ENCODE peak calls at places on chromosomes 1 and 21, in five cellular contexts. H is cardiac muscle cell, N is brain microvascular endothelial cell, I is foreskin fibroblast, L is HFF-Myc. E is an unnamed sample.

GRCh38 chr1:59298710-59299346 is 1.9 kb downstream of the FGGY start:
- DNase-seq in N (no peak), H (no peak), L (no peak), I (peak), E (peak)

GRCh38 chr1:199909137-199909536 is 118.4 kb upstream of the NR5A2 start:
- DNase-seq in L (no peak), N (no peak), H (peak), I (no peak), E (peak)

GRCh38 chr1:150820710-150821521 is 12.9 kb upstream of the CTSK start:
- DNase-seq in L (no peak), I (peak), H (peak), N (peak), E (no peak)

GRCh38 chr1:211741799-211742198 is 66.4 kb upstream of the NEK2 start:
- DNase-seq in I (peak), N (no peak), L (no peak), H (no peak), E (no peak)

GRCh38 chr1:113153116-113153803 is 80.3 kb downstream of the LRIG2 start:
- DNase-seq in L (no peak), I (peak), N (no peak), H (peak), E (no peak)

GRCh38 chr1:152110860-152111514 is 4.3 kb downstream of the TCHH start:
- DNase-seq in I (peak), N (peak), H (peak), L (no peak), E (peak)

GRCh38 chr1:61674221-61674620 is 50.7 kb downstream of the TM2D1 start:
- DNase-seq in H (no peak), L (no peak), N (peak), I (peak), E (no peak)

GRCh38 chr1:173222149-173223030 is 15.3 kb upstream of the TNFSF4 start:
- DNase-seq in H (no peak), I (no peak), N (no peak), L (no peak), E (no peak)

GRCh38 chr1:230080834-230081233 is 13.8 kb downstream of the GALNT2 start:
- DNase-seq in N (no peak), L (no peak), I (no peak), H (no peak), E (no peak)

GRCh38 chr1:232884262-232884661 is 66.1 kb upstream of the NTPCR start:
- DNase-seq in I (no peak), N (peak), L (no peak), H (no peak), E (peak)

GRCh38 chr1:244970236-244970652 is 105.9 kb upstream of the HNRNPU start:
- DNase-seq in L (peak), I (peak), N (peak), H (peak), E (peak)

GRCh38 chr1:115114308-115114707 is 25.0 kb upstream of the TSPAN2 start:
- DNase-seq in H (peak), I (no peak), L (no peak), N (no peak), E (no peak)

GRCh38 chr1:176789571-176790090 is 326.7 kb downstream of the PAPPA2 start:
- DNase-seq in N (no peak), I (peak), L (no peak), H (no peak), E (peak)

GRCh38 chr1:117653732-117654484 is 48.1 kb downstream of the TENT5C start:
- DNase-seq in L (no peak), I (no peak), H (no peak), N (no peak), E (no peak)

GRCh38 chr1:54884768-54885167 is 2.2 kb downstream of the DHCR24 start:
- DNase-seq in L (no peak), H (no peak), I (no peak), N (no peak), E (no peak)

GRCh38 chr1:46592846-46593245 is 11.2 kb downstream of the MKNK1 start:
- DNase-seq in I (no peak), N (no peak), H (no peak), L (no peak), E (no peak)

GRCh38 chr1:156293895-156294294 is 1.6 kb downstream of the GLMP start:
- DNase-seq in I (no peak), L (no peak), H (no peak), N (no peak), E (no peak)

GRCh38 chr1:186643600-186643999 is 36.6 kb downstream of the PTGS2 start:
- DNase-seq in L (no peak), I (peak), N (peak), H (peak), E (peak)

GRCh38 chr1:92446990-92447681 is 39.6 kb downstream of the GFI1 start:
- DNase-seq in L (no peak), N (peak), I (no peak), H (peak), E (no peak)

GRCh38 chr1:27862671-27863551 is 9.4 kb upstream of the THEMIS2 start:
- DNase-seq in H (peak), I (peak), N (peak), L (peak), E (peak)

GRCh38 chr1:202074985-202075773 is 47.5 kb upstream of the GPR37L1 start:
- DNase-seq in N (no peak), H (no peak), I (no peak), L (no peak), E (no peak)

GRCh38 chr1:23742670-23743286 is 493 bp upstream of the ELOA start:
- DNase-seq in N (no peak), H (peak), L (no peak), I (peak), E (peak)

GRCh38 chr1:10751561-10752085 is 44.8 kb downstream of the CASZ1 start:
- DNase-seq in I (no peak), N (no peak), L (no peak), H (no peak), E (no peak)

GRCh38 chr1:9242338-9242969 is 7.9 kb downstream of the H6PD start:
- DNase-seq in H (peak), I (peak), L (no peak), N (no peak), E (peak)

GRCh38 chr1:155984341-155984740 is 6.0 kb upstream of the ARHGEF2 start:
- DNase-seq in I (no peak), L (no peak), H (no peak), N (no peak), E (no peak)

GRCh38 chr1:8004803-8005573 is 21.1 kb downstream of the ERRFI1 start:
- DNase-seq in H (peak), N (peak), I (peak), L (peak), E (peak)

GRCh38 chr1:225677350-225678124 is 24.6 kb upstream of the ENAH start:
- DNase-seq in H (no peak), L (no peak), I (no peak), N (no peak), E (no peak)

GRCh38 chr21:26840912-26841311 is 4.3 kb downstream of the ADAMTS1 start:
- DNase-seq in N (peak), L (no peak), H (peak), I (peak), E (peak)

GRCh38 chr1:101366513-101367215 is 129.8 kb downstream of the S1PR1 start:
- DNase-seq in L (peak), N (no peak), I (peak), H (peak), E (peak)

GRCh38 chr1:110234691-110235090 is 24.6 kb downstream of the KCNC4 start:
- DNase-seq in I (peak), L (no peak), N (no peak), H (no peak), E (no peak)

GRCh38 chr1:214008347-214008746 is 20.6 kb downstream of the PROX1 start:
- DNase-seq in H (no peak), N (no peak), I (no peak), L (no peak), E (no peak)

GRCh38 chr1:232553050-232553754 is 76.7 kb downstream of the SIPA1L2 start:
- DNase-seq in I (peak), L (peak), N (peak), H (peak), E (no peak)

GRCh38 chr1:161725888-161726630 is 4.7 kb downstream of the FCRLB start:
- DNase-seq in L (no peak), I (peak), N (peak), H (peak), E (peak)

GRCh38 chr1:89781494-89782126 is 39.2 kb upstream of the LRRC8D start:
- DNase-seq in H (peak), N (no peak), I (no peak), L (no peak), E (no peak)

GRCh38 chr1:1063945-1064831 is 9.9 kb downstream of the RNF223 start:
- DNase-seq in N (peak), L (peak), H (peak), I (peak), E (peak)

GRCh38 chr1:234214129-234214910 is 158.9 kb upstream of the COA6 start:
- DNase-seq in H (peak), N (no peak), I (no peak), L (no peak), E (peak)

GRCh38 chr1:226662704-226663326 is 76.3 kb downstream of the ITPKB start:
- DNase-seq in L (peak), I (peak), N (peak), H (peak), E (peak)

GRCh38 chr1:162993866-162994265 is 75.3 kb upstream of the RGS4 start:
- DNase-seq in H (no peak), I (peak), L (no peak), N (no peak), E (peak)

GRCh38 chr1:182589520-182589919 is 464 bp upstream of the RNASEL start:
- DNase-seq in I (no peak), H (no peak), N (no peak), L (no peak), E (no peak)
- H3K4me3 ChIP-seq in I (no peak), H (no peak), N (no peak), L (peak), E (no peak)

GRCh38 chr1:166730299-166730888 is 108.9 kb upstream of the POGK start:
- DNase-seq in L (no peak), I (no peak), N (peak), H (no peak), E (peak)
- TF ChIP-seq CTCF in L (no peak), I (no peak), N (no peak), H (no peak), E (no peak)

GRCh38 chr1:109161836-109162606 is 48.1 kb downstream of the ELAPOR1 start:
- DNase-seq in L (no peak), H (peak), N (peak), I (peak), E (peak)
- H3K4me3 ChIP-seq in L (no peak), H (no peak), N (no peak), I (peak), E (peak)

GRCh38 chr1:84382127-84382526 is 16.2 kb upstream of the DNASE2B start:
- DNase-seq in I (peak), H (peak), L (no peak), N (peak), E (no peak)

GRCh38 chr1:84386716-84387479 is 11.4 kb upstream of the DNASE2B start:
- DNase-seq in N (peak), H (no peak), I (peak), L (no peak), E (no peak)

GRCh38 chr1:84385347-84385746 is 12.9 kb upstream of the DNASE2B start:
- DNase-seq in H (no peak), N (no peak), I (no peak), L (no peak), E (no peak)

GRCh38 chr1:84390231-84390630 is 8.1 kb upstream of the DNASE2B start:
- DNase-seq in N (no peak), I (peak), H (no peak), L (no peak), E (no peak)

DNA sequence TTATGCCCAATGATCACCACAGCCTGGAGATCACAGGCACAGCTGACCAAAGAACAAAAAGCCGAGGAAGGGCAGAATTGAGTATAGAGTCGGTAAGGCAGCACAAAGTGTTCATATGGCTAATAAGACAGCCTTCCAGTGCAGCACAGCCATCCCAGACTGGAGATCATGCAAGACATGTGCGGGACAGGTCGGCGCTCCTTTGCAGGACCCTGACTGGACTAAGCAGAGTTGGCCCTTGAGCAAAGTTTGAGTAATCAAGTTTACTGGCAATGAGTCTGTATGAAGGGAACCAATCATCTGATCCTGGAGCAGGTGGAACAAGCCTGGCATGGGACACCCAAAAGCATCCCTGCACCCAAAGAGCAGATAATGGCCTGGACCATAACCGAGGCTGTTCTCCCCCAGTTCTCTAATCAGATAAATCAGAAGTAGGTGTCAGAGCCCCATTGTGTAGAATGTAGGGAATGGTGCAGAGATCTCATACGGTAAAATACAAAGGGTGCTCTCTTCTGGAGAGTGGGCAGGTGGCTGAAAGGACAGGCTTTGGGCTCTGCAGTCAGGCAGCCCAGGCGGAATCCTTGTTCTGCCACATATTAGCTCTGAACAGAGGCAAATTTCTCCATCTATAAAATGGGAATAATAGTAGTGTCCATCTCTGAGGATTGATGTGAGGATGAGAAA is 10.7 kb upstream of the DNASE2B start:
- DNase-seq in N (no peak), H (no peak), I (no peak), L (no peak), E (no peak)
- TF ChIP-seq CTCF in N (peak), H (no peak), I (no peak), L (peak), E (peak)

GRCh38 chr21:16342932-16343331 is 613.1 kb downstream of the USP25 start:
- DNase-seq in I (no peak), H (no peak), N (no peak), L (no peak), E (no peak)

GRCh38 chr21:16345757-16346156 is 616.0 kb downstream of the USP25 start:
- DNase-seq in H (no peak), I (no peak), N (no peak), L (no peak), E (no peak)

GRCh38 chr21:16343776-16344175 is 614.0 kb downstream of the USP25 start:
- DNase-seq in I (no peak), H (no peak), N (no peak), L (no peak), E (no peak)

DNA sequence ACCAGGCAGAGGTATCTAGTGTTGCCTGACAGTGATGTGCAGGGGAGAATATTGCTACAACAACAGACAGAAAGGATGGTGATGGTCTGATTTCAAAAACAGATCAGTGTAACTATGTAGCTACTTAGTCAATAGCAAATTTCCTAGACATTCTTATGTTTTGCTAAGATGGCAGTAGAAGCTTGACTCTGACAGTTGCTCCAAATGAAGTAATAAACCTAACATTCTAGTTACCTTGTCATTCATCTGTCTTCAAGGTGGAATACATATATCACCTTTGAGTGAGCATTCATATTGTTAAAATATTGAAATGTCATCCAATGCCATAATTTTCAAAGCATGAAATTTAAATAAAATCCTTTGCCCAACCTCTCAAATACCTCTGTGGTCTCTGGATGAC is 617.4 kb downstream of the USP25 start:
- DNase-seq in I (no peak), N (no peak), H (no peak), L (no peak), E (no peak)
- H3K4me3 ChIP-seq in I (no peak), N (no peak), H (no peak), L (no peak), E (no peak)

GRCh38 chr1:6785721-6786505 is 659 bp downstream of the CAMTA1 start:
- DNase-seq in H (peak), I (peak), L (no peak), N (no peak), E (peak)
- TF ChIP-seq CTCF in H (no peak), I (no peak), L (peak), N (peak), E (no peak)

GRCh38 chr1:35886606-35887431 is 3.8 kb downstream of the AGO1 start:
- DNase-seq in H (peak), L (no peak), N (no peak), I (no peak), E (no peak)

GRCh38 chr1:35884934-35885333 is 1.9 kb downstream of the AGO1 start:
- DNase-seq in H (no peak), N (no peak), L (no peak), I (no peak), E (no peak)

GRCh38 chr1:35888255-35888654 is 5.2 kb downstream of the AGO1 start:
- DNase-seq in H (no peak), I (no peak), N (no peak), L (no peak), E (no peak)

GRCh38 chr1:35887508-35887907 is 4.5 kb downstream of the AGO1 start:
- DNase-seq in N (no peak), L (no peak), I (no peak), H (no peak), E (no peak)

DNA sequence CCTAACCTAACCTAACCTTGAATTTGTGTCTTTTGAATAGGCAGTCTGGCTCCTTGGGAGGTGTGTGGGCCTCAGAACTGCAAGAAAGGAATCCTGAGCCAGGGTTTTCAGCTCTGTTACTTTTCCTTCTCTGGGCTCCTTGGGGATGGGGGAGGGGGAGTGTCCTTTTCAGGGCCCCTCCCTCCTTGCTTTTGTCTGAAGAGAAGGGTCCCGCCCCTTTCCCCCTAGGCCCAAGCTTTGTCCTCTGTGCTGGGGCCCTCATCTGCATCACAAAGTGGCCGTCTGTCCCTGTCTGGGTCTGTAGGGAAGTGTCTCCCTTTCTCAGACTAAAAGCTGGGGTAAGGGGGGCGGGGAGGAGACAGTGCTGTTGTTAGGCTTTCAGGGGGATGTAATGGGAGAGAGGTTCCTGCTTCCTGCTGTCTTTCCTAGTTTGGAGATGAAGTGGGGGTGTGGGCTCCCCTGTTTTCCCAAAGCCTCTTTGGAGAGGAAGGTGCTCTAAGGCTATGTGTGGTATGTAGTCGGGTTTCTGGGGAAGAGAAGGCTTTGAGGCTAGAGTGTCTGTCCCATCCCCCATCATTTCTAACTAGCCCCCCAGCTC is 3.1 kb downstream of the AGO1 start:
- DNase-seq in H (peak), N (no peak), I (peak), L (no peak), E (no peak)
- H3K4me3 ChIP-seq in H (no peak), N (no peak), I (no peak), L (no peak), E (no peak)

DNA sequence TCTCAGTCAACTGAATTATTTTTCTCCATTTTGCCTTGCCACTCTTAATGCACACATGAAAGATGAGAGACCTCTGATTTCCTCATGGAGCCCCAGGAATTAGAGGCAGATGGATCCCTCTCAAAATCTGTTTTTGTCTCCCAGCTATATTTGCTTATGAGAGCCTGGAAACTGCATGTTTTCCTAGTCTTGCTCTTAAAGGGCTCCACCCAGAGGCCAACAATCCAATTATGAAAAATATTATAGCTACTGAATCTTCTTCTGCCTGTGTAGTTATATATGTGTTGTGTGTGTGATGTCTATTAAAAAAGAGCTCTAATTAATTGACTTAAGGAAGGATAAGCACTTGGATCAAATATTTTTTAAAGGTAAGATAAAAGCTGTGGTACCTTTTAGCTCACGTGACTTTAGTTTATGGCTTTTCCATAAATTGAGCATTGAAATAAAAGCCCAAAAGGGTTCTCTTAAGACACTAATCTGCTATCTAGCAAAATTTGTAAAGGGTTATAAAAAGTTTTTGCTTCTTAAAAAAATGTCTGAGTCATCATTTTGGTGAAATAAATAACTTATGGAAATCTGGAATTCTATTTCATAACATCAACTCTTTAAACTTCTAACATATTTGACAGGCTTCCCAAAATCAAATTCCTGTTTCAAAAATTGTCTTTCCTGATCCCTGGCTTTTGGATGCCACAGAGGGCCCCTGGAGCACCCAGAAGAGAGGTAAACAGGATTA is 31.2 kb upstream of the TSPEAR start:
- DNase-seq in I (peak), L (no peak), N (no peak), H (peak), E (no peak)
- TF ChIP-seq CTCF in I (peak), L (peak), N (peak), H (peak), E (peak)

GRCh38 chr1:34792424-34792823 is 375 bp upstream of the GJA4 start:
- DNase-seq in H (no peak), I (no peak), L (no peak), N (no peak), E (no peak)
- H3K4me3 ChIP-seq in H (no peak), I (no peak), L (no peak), N (no peak), E (no peak)

GRCh38 chr1:194568610-194569009 is 1382.2 kb upstream of the B3GALT2 start:
- DNase-seq in I (peak), H (no peak), N (peak), L (no peak), E (no peak)
- TF ChIP-seq CTCF in I (no peak), H (no peak), N (peak), L (no peak), E (no peak)